ENCODE peak calls at places on chromosomes 11 and 22, in eight cellular contexts. W, T, J, F, H, P, K and U are unnamed samples.

GRCh38 chr11:10490398-10491232 is 35.6 kb downstream of the AMPD3 start:
- DNase-seq in T (no peak), J (no peak), F (peak; percentile 93), H (no peak), P (no peak), W (no peak), K (peak; percentile 74), U (peak; percentile 83)

GRCh38 chr11:196786-197731 is 4.2 kb downstream of the SCGB1C1 start:
- DNase-seq in K (no peak), F (no peak), T (no peak), H (peak; percentile 8), P (no peak), W (no peak), J (peak; percentile 39), U (no peak)

GRCh38 chr22:23534851-23535717 is 45.0 kb downstream of the IGLL1 start:
- DNase-seq in T (no peak), W (no peak), H (no peak), P (no peak), K (no peak), J (no peak), F (no peak), U (no peak)

GRCh38 chr11:44564653-44565007 is 833 bp upstream of the CD82 start:
- DNase-seq in F (peak; percentile 69), T (peak; percentile 88), P (no peak), K (peak; percentile 41), W (no peak), J (no peak), H (peak; percentile 20), U (peak; percentile 83)

GRCh38 chr11:93034031-93034430 is 64.6 kb downstream of the MTNR1B start:
- DNase-seq in F (no peak), K (no peak), W (no peak), T (no peak), P (no peak), J (no peak), H (no peak), U (peak; percentile 14)

GRCh38 chr11:121464352-121464946 is 11.7 kb upstream of the SORL1-AS1 start:
- DNase-seq in J (peak; percentile 88), F (peak; percentile 92), K (peak; percentile 79), P (peak; percentile 48), H (peak; percentile 97), W (no peak), T (no peak), U (peak; percentile 91)

GRCh38 chr11:130068986-130069683 is 559 bp upstream of the APLP2 start:
- DNase-seq in K (no peak), W (peak; percentile 23), P (peak; percentile 14), F (peak; percentile 63), J (peak; percentile 56), T (peak; percentile 91), H (peak; percentile 66), U (peak; percentile 55)

GRCh38 chr11:75342231-75342918 is 9.1 kb downstream of the ARRB1 start:
- DNase-seq in W (no peak), P (no peak), J (no peak), F (no peak), K (no peak), T (peak; percentile 32), H (no peak), U (no peak)

GRCh38 chr22:46857142-46857825 is 94.8 kb downstream of the TBC1D22A start:
- DNase-seq in F (no peak), P (no peak), T (no peak), K (no peak), J (no peak), W (no peak), H (no peak), U (no peak)

GRCh38 chr11:12434255-12434654 is 56.9 kb downstream of the PARVA start:
- DNase-seq in T (no peak), H (no peak), P (no peak), F (no peak), J (no peak), K (no peak), W (no peak), U (peak; percentile 42)